ENCODE peak calls at places on chromosomes 11 and 22, in five cellular contexts. R, Z, O, M and D are unnamed samples.

GRCh38 chr11:42345933-42346332 is 886.5 kb upstream of the LRRC4C start:
- DNase-seq in R (no peak), M (no peak), Z (no peak), O (no peak), D (no peak)

GRCh38 chr22:29972121-29972520 is 89.1 kb downstream of the MTMR3 start:
- DNase-seq in Z (no peak), M (no peak), R (no peak), O (no peak), D (no peak)

GRCh38 chr11:126696976-126697375 is 303.6 kb downstream of the KIRREL3 start:
- DNase-seq in Z (no peak), O (no peak), M (no peak), R (no peak), D (no peak)

GRCh38 chr11:114738954-114739353 is 60.6 kb downstream of the NXPE2 start:
- DNase-seq in R (no peak), M (peak; percentile 65), Z (no peak), O (no peak), D (peak; percentile 39)

GRCh38 chr11:39724404-39724803 is 1735.0 kb downstream of the LRRC4C start:
- DNase-seq in R (no peak), O (no peak), M (no peak), Z (no peak), D (no peak)

GRCh38 chr11:19460718-19461405 is 220.1 kb upstream of the E2F8 start:
- DNase-seq in O (no peak), Z (no peak), R (no peak), M (no peak), D (no peak)

GRCh38 chr11:34599406-34599901 is 21.4 kb upstream of the EHF start:
- DNase-seq in R (no peak), M (peak; percentile 98), Z (no peak), O (no peak), D (no peak)

GRCh38 chr22:44192811-44193536 is 12.2 kb downstream of the PARVG start:
- DNase-seq in M (no peak), O (no peak), R (no peak), Z (peak; percentile 77), D (no peak)

GRCh38 chr11:48169706-48170105 is 46.9 kb upstream of the OR4B1 start:
- DNase-seq in Z (no peak), M (no peak), O (no peak), R (no peak), D (no peak)

GRCh38 chr11:112778091-112778889 is 182.9 kb upstream of the NCAM1 start:
- DNase-seq in Z (peak; percentile 61), O (no peak), R (no peak), M (no peak), D (no peak)

GRCh38 chr22:49554741-49555140 is 272.9 kb downstream of the BRD1 start:
- DNase-seq in Z (peak; percentile 50), O (no peak), M (no peak), R (no peak), D (no peak)

GRCh38 chr11:69018924-69019323 is 5.9 kb upstream of the MRGPRF start:
- DNase-seq in O (no peak), Z (no peak), M (no peak), R (no peak), D (no peak)

GRCh38 chr11:77672276-77672675 is 34.7 kb upstream of the CLNS1A start:
- DNase-seq in M (peak; percentile 50), Z (no peak), R (no peak), O (no peak), D (no peak)

GRCh38 chr22:49391436-49391835 is 436.2 kb downstream of the BRD1 start:
- DNase-seq in Z (peak; percentile 74), O (no peak), M (no peak), R (no peak), D (no peak)

GRCh38 chr11:124902616-124903015 is 5.0 kb upstream of the ROBO4 start:
- DNase-seq in R (no peak), M (peak; percentile 77), Z (no peak), O (no peak), D (no peak)

GRCh38 chr11:95299078-95299611 is 68.1 kb upstream of the SESN3 start:
- DNase-seq in M (no peak), R (no peak), O (no peak), Z (no peak), D (no peak)

GRCh38 chr11:75475767-75476650 is 43.0 kb upstream of the KLHL35 start:
- DNase-seq in O (no peak), M (peak; percentile 61), Z (peak; percentile 89), R (peak; percentile 50), D (no peak)

GRCh38 chr11:83047515-83048225 is 24.0 kb downstream of the RAB30 start:
- DNase-seq in Z (no peak), R (no peak), O (no peak), M (no peak), D (no peak)

GRCh38 chr22:24681236-24681635 is 78.2 kb downstream of the GGT1 start:
- DNase-seq in Z (no peak), M (no peak), O (no peak), R (no peak), D (no peak)

GRCh38 chr22:36081023-36081431 is 52.4 kb upstream of the RBFOX2 start:
- DNase-seq in R (no peak), M (peak; percentile 65), O (no peak), Z (no peak), D (no peak)

GRCh38 chr22:24200616-24201212 is 19.4 kb downstream of the SUSD2 start:
- DNase-seq in Z (no peak), R (no peak), M (peak; percentile 74), O (no peak), D (no peak)

GRCh38 chr22:16563555-16564520 is 28.8 kb downstream of the CCT8L2 start:
- DNase-seq in O (no peak), Z (no peak), R (peak; percentile 42), M (no peak), D (no peak)

GRCh38 chr11:126465573-126466287 is 110.2 kb downstream of the ST3GAL4 start:
- DNase-seq in M (no peak), Z (no peak), O (peak; percentile 59), R (no peak), D (no peak)

GRCh38 chr22:39665229-39665628 is 94.7 kb downstream of the CACNA1I start:
- DNase-seq in O (no peak), R (no peak), M (no peak), Z (no peak), D (no peak)

GRCh38 chr11:84969103-84969502 is 658.0 kb downstream of the DLG2 start:
- DNase-seq in M (no peak), Z (no peak), R (no peak), O (no peak), D (no peak)

GRCh38 chr22:45212306-45212709 is 28.4 kb downstream of the KIAA0930 start:
- DNase-seq in Z (peak; percentile 95), O (no peak), R (peak; percentile 65), M (peak; percentile 72), D (no peak)

GRCh38 chr11:48052183-48053040 is 72.1 kb downstream of the PTPRJ start:
- DNase-seq in Z (no peak), O (no peak), M (peak; percentile 67), R (peak; percentile 85), D (no peak)

GRCh38 chr22:43505896-43506295 is 94.1 kb downstream of the MPPED1 start:
- DNase-seq in Z (no peak), M (no peak), R (no peak), O (no peak), D (no peak)

GRCh38 chr11:12853325-12853651 is 155.8 kb upstream of the RASSF10 start:
- DNase-seq in O (no peak), R (no peak), M (no peak), Z (no peak), D (no peak)

GRCh38 chr11:71488086-71488967 is 35.3 kb downstream of the NADSYN1 start:
- DNase-seq in O (no peak), Z (peak; percentile 68), R (no peak), M (peak; percentile 70), D (no peak)

GRCh38 chr11:65446446-65447277 is 24.1 kb downstream of the NEAT1 start:
- DNase-seq in R (no peak), O (no peak), Z (peak; percentile 92), M (peak; percentile 47), D (no peak)

GRCh38 chr11:86460461-86461404 is 86.0 kb downstream of the CCDC81 start:
- DNase-seq in M (no peak), R (no peak), Z (peak; percentile 63), O (no peak), D (no peak)

GRCh38 chr11:92632510-92632909 is 336.9 kb upstream of the MTNR1B start:
- DNase-seq in R (no peak), M (no peak), O (no peak), Z (no peak), D (no peak)

GRCh38 chr11:119175493-119176077 is 7.1 kb downstream of the NLRX1 start:
- DNase-seq in O (no peak), M (peak; percentile 33), Z (no peak), R (no peak), D (no peak)

GRCh38 chr11:118521892-118522311 is 5.4 kb upstream of the TTC36 start:
- DNase-seq in Z (no peak), O (no peak), M (no peak), R (no peak), D (no peak)

GRCh38 chr11:13486926-13487660 is 8.7 kb downstream of the PTH start:
- DNase-seq in R (peak; percentile 82), O (peak; percentile 30), Z (no peak), M (peak; percentile 21), D (peak; percentile 26)

GRCh38 chr11:130145975-130146776 is 13.4 kb upstream of the ST14 start:
- DNase-seq in R (peak; percentile 84), O (no peak), Z (no peak), M (peak; percentile 94), D (no peak)

GRCh38 chr11:6258571-6258998 is 1.1 kb upstream of the CCKBR start:
- DNase-seq in M (no peak), O (no peak), R (no peak), Z (no peak), D (no peak)
- TF ChIP-seq CTCF in M (no peak), O (no peak), R (no peak), Z (no peak), D (no peak)

GRCh38 chr11:1204381-1205101 is 18.3 kb upstream of the MUC5B start:
- DNase-seq in R (peak; percentile 35), M (no peak), Z (peak; percentile 80), O (peak; percentile 17), D (no peak)

GRCh38 chr11:1201395-1202153 is 21.3 kb upstream of the MUC5B start:
- DNase-seq in O (no peak), R (no peak), M (no peak), Z (no peak), D (no peak)

GRCh38 chr11:1203505-1204271 is 19.2 kb upstream of the MUC5B start:
- DNase-seq in O (peak; percentile 33), R (peak; percentile 50), M (no peak), Z (peak; percentile 82), D (no peak)

GRCh38 chr11:1202154-1202775 is 20.6 kb upstream of the MUC5B start:
- DNase-seq in M (no peak), O (peak; percentile 52), Z (peak; percentile 72), R (peak; percentile 49), D (no peak)

GRCh38 chr11:1202776-1203504 is 19.9 kb upstream of the MUC5B start:
- DNase-seq in O (peak; percentile 97), M (no peak), Z (peak; percentile 89), R (peak; percentile 69), D (peak; percentile 93)
- TF ChIP-seq CTCF in O (peak; percentile 86), M (peak; percentile 96), Z (no peak), R (peak; percentile 94), D (peak; percentile 94)

GRCh38 chr22:37476389-37477329 is 9.5 kb downstream of the MFNG start:
- DNase-seq in M (no peak), O (no peak), R (no peak), Z (no peak), D (no peak)
- TF ChIP-seq CTCF in M (no peak), O (no peak), R (no peak), Z (no peak), D (no peak)

GRCh38 chr11:17498475-17498874 is 21.8 kb upstream of the ABCC8 start:
- DNase-seq in M (no peak), Z (no peak), O (no peak), R (no peak), D (no peak)
- TF ChIP-seq CTCF in M (peak; percentile 30), Z (no peak), O (no peak), R (no peak), D (peak; percentile 21)